ENCODE peak calls at places on chromosomes 11 and 22, in seven cellular contexts. E, M, N, P, A, W and H are unnamed samples.

GRCh38 chr22:41976961-41977566 is 7.8 kb downstream of the SEPTIN3 start:
- DNase-seq in E (no peak), M (no peak), N (no peak), P (no peak), A (no peak), W (no peak), H (no peak)

GRCh38 chr11:44823920-44824704 is 97.3 kb downstream of the TSPAN18 start:
- DNase-seq in E (no peak), M (no peak), N (no peak), P (no peak), A (no peak), W (no peak), H (no peak)

GRCh38 chr11:13761250-13761649 is 92.8 kb downstream of the FAR1 start:
- DNase-seq in E (no peak), M (no peak), N (no peak), P (no peak), A (no peak), W (no peak), H (no peak)

GRCh38 chr11:2551131-2551530 is 106.3 kb downstream of the KCNQ1 start:
- DNase-seq in E (peak; percentile 13), M (no peak), N (no peak), P (no peak), A (no peak), W (no peak), H (peak; percentile 12)

GRCh38 chr11:119982517-119983239 is 155.2 kb downstream of the TRIM29 start:
- DNase-seq in E (no peak), M (no peak), N (no peak), P (peak; percentile 23), A (no peak), W (no peak), H (no peak)

GRCh38 chr11:72222907-72223614 is 1.5 kb upstream of the INPPL1 start:
- DNase-seq in E (peak; percentile 97), M (peak; percentile 98), N (peak; percentile 92), P (peak; percentile 94), A (peak; percentile 76), W (peak; percentile 96), H (peak; percentile 98)

GRCh38 chr11:118251858-118252652 is at the start of gene MPZL3:
- DNase-seq in E (peak; percentile 95), M (no peak), N (peak; percentile 80), P (peak; percentile 96), A (peak; percentile 96), W (peak; percentile 93), H (peak; percentile 82)

GRCh38 chr11:112797653-112798293 is 163.4 kb upstream of the NCAM1 start:
- DNase-seq in E (no peak), M (no peak), N (no peak), P (no peak), A (no peak), W (peak; percentile 68), H (no peak)

GRCh38 chr11:34050967-34051348 is 573 bp upstream of the CAPRIN1 start:
- DNase-seq in E (no peak), M (no peak), N (no peak), P (no peak), A (no peak), W (no peak), H (no peak)

GRCh38 chr22:41917906-41918791 is 3.3 kb upstream of the SHISA8 start:
- DNase-seq in E (peak; percentile 64), M (no peak), N (no peak), P (no peak), A (no peak), W (peak; percentile 58), H (no peak)

GRCh38 chr11:126963115-126963514 is 37.5 kb downstream of the KIRREL3 start:
- DNase-seq in E (no peak), M (no peak), N (no peak), P (no peak), A (no peak), W (no peak), H (no peak)

GRCh38 chr22:38304526-38304925 is 12.7 kb downstream of the CSNK1E start:
- DNase-seq in E (no peak), M (no peak), N (no peak), P (no peak), A (no peak), W (no peak), H (no peak)

GRCh38 chr11:3659595-3660515 is 11.3 kb downstream of the CHRNA10 start:
- DNase-seq in E (no peak), M (no peak), N (no peak), P (no peak), A (no peak), W (peak; percentile 41), H (no peak)

GRCh38 chr11:44763111-44763820 is 36.5 kb downstream of the TSPAN18 start:
- DNase-seq in E (no peak), M (no peak), N (no peak), P (no peak), A (no peak), W (no peak), H (peak; percentile 35)

GRCh38 chr11:36088234-36088975 is 144.5 kb downstream of the LDLRAD3 start:
- DNase-seq in E (no peak), M (peak; percentile 86), N (no peak), P (no peak), A (no peak), W (no peak), H (no peak)

GRCh38 chr11:4606231-4607015 is 1.6 kb downstream of the TRIM68 start:
- DNase-seq in E (peak; percentile 22), M (peak; percentile 5), N (no peak), P (peak; percentile 58), A (no peak), W (no peak), H (no peak)

GRCh38 chr11:69002101-69002742 is 10.8 kb downstream of the MRGPRF start:
- DNase-seq in E (peak; percentile 8), M (no peak), N (peak; percentile 30), P (no peak), A (no peak), W (no peak), H (peak; percentile 80)

GRCh38 chr11:69001301-69002081 is 11.6 kb downstream of the MRGPRF start:
- DNase-seq in E (peak; percentile 7), M (no peak), N (peak; percentile 52), P (no peak), A (no peak), W (no peak), H (peak; percentile 83)

GRCh38 chr11:68999093-68999747 is 13.8 kb downstream of the MRGPRF start:
- DNase-seq in E (peak; percentile 4), M (no peak), N (peak; percentile 45), P (no peak), A (no peak), W (no peak), H (peak; percentile 83)

GRCh38 chr11:69000391-69000790 is 12.7 kb downstream of the MRGPRF start:
- DNase-seq in E (no peak), M (no peak), N (peak; percentile 22), P (no peak), A (no peak), W (no peak), H (no peak)

GRCh38 chr11:69000831-69001245 is 12.2 kb downstream of the MRGPRF start:
- DNase-seq in E (peak; percentile 49), M (no peak), N (peak; percentile 56), P (no peak), A (peak; percentile 27), W (no peak), H (peak; percentile 93)
- TF ChIP-seq POLR2AphosphoS5 in E (peak; percentile 55), M (peak; percentile 87), N (peak; percentile 10), P (peak; percentile 49), A (no peak), W (peak; percentile 86), H (peak; percentile 89)

DNA sequence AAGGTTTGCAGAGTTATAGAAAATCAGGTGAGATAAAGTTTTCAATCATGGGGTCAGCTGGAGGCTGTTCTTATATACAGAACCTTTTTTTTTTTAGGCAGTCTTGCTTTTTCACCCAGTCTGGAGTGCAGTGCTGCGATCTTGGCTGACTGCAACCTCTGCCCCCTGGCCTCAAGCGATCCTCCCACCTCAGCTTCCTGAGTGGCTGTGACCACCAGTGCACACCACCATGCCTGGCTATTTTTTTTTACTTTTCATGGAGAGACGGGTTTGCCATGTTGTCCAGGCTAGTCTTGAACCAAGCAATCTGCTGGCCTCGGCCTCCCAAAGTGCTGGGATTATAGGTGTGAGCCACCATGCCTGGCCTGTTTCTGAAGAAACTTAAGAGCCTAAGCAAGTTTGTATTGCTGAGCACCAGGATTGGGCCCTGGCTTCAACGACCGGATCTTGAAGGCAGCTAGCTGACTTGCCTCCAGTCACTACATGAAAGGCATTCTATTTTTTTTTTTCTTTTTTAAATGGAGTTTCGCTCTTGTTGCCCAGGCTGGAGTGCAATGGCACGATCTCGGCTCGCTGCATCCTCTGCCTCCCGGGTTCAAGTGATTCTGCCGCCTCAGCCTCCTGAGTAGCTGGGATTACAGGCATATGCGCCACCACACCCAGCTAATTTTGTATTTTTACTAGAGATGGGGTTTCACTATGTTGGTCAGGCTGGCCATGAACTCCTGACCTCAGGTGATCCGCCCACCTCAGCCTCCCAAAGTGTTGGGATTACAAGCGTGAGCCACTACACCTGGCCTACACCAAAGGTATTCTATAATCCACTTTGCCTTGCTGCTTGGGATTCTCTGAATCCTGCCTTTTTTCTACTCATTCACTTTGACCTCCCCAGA is 7.6 kb downstream of the XBP1 start:
- DNase-seq in E (no peak), M (no peak), N (no peak), P (no peak), A (no peak), W (no peak), H (no peak)
- H3K4me3 ChIP-seq in E (no peak overlapping the region), M (no peak overlapping the region), N (no peak overlapping the region), P (no peak overlapping the region), A (no peak overlapping the region), W (no peak overlapping the region), H (no peak overlapping the region)

GRCh38 chr11:6647282-6647679 is 8.3 kb downstream of the DCHS1 start:
- DNase-seq in E (no peak), M (no peak), N (no peak), P (no peak), A (no peak), W (no peak), H (peak; percentile 71)

GRCh38 chr11:6648505-6648904 is 7.1 kb downstream of the DCHS1 start:
- DNase-seq in E (no peak), M (no peak), N (no peak), P (no peak), A (no peak), W (no peak), H (peak; percentile 61)

GRCh38 chr11:6647836-6648235 is 7.8 kb downstream of the DCHS1 start:
- DNase-seq in E (no peak), M (no peak), N (no peak), P (no peak), A (no peak), W (no peak), H (peak; percentile 54)

GRCh38 chr11:6646631-6647281 is 8.9 kb downstream of the DCHS1 start:
- DNase-seq in E (no peak), M (no peak), N (no peak), P (no peak), A (no peak), W (no peak), H (peak; percentile 84)

DNA sequence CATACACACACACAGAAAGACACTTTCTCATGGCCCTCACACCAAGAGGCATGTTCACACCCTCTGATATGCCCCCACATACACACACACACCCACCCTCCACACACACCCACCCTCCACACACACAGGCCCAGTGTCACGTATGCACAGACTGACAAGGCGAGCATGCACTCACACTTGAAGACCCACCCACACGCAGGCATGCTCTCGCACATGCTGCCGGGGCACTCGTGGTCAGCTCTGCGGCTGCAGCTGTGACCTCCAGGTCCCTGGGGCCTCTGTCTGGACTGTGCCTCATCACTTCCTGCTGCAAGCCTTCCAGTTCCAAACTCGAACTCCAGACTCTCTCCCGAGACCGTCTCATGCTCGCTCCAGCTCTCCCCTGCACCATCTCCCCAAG is 9.6 kb downstream of the DCHS1 start:
- DNase-seq in E (no peak), M (no peak), N (no peak), P (no peak), A (no peak), W (no peak), H (peak; percentile 82)
- TF ChIP-seq POLR2A in E (no peak), M (no peak), N (no peak), P (no peak), A (no peak), W (no peak), H (no peak)

GRCh38 chr22:45225732-45226560 is 14.7 kb downstream of the KIAA0930 start:
- DNase-seq in E (peak; percentile 38), M (no peak), N (no peak), P (peak; percentile 72), A (no peak), W (no peak), H (peak; percentile 89)
- TF ChIP-seq POLR2AphosphoS5 in E (no peak), M (peak; percentile 54), N (peak; percentile 60), P (peak; percentile 76), A (no peak), W (no peak), H (no peak)